ENCODE peak calls at places on chromosomes 3 and 15, in nine cellular contexts. Q is endothelial cell of umbilical vein, H is PC-3, O is psoas muscle, L is OCI-LY7, F is pancreas, Y is SJSA1, V is endodermal cell, T is Caco-2. K is an unnamed sample. For H3K36me3 and H3K4me1, the result is how much of the 10 kb centered on the place peaks cover.

GRCh38 chr3:157135671-157136396 is 24.1 kb downstream of the CCNL1 start:
- DNase-seq in Q (no peak), H (peak), O (no peak), L (no peak), F (no peak), Y (no peak), V (no peak), T (no peak), K (no peak)

GRCh38 chr3:140323561-140323960 is 354.3 kb upstream of the TRIM42 start:
- DNase-seq in Q (no peak), H (no peak), O (no peak), L (no peak), F (no peak), Y (no peak), V (no peak), T (no peak), K (no peak)

GRCh38 chr15:64162478-64162868 is 349 bp downstream of the PPIB start:
- DNase-seq in Q (no peak), H (no peak), O (no peak), L (no peak), F (no peak), Y (no peak), V (no peak), T (no peak), K (no peak)

GRCh38 chr3:133487920-133488540 is 85.5 kb upstream of the CDV3 start:
- DNase-seq in Q (peak), H (peak), O (no peak), L (no peak), F (peak), Y (no peak), V (peak), T (no peak), K (peak)

GRCh38 chr15:59439571-59439970 is 1.6 kb downstream of the FAM81A start:
- DNase-seq in Q (no peak), H (no peak), O (no peak), L (no peak), F (no peak), Y (no peak), V (no peak), T (no peak), K (no peak)

GRCh38 chr3:128278761-128279593 is 125.7 kb downstream of the EEFSEC start:
- DNase-seq in Q (peak), H (no peak), O (peak), L (no peak), F (peak), Y (peak), V (peak), T (no peak), K (peak)

GRCh38 chr3:178808748-178809147 is 262.9 kb downstream of the ZMAT3 start:
- DNase-seq in Q (no peak), H (no peak), O (no peak), L (no peak), F (no peak), Y (no peak), V (no peak), T (no peak), K (no peak)

GRCh38 chr3:103712320-103713008 is 1277.6 kb downstream of the ZPLD1 start:
- DNase-seq in Q (peak), H (peak), O (no peak), L (no peak), F (no peak), Y (no peak), V (no peak), T (no peak), K (no peak)

GRCh38 chr3:106819445-106819844 is 557.8 kb upstream of the CCDC54 start:
- DNase-seq in Q (no peak), H (no peak), O (no peak), L (no peak), F (no peak), Y (no peak), V (no peak), T (no peak), K (no peak)

GRCh38 chr3:131972091-131972490 is 62.7 kb downstream of the CPNE4 start:
- DNase-seq in Q (no peak), H (no peak), O (no peak), L (no peak), F (no peak), Y (no peak), V (no peak), T (no peak), K (no peak)

GRCh38 chr15:28003302-28004037 is 95.6 kb downstream of the OCA2 start:
- DNase-seq in Q (no peak), H (no peak), O (no peak), L (no peak), F (no peak), Y (no peak), V (no peak), T (no peak), K (no peak)

GRCh38 chr3:132783152-132783551 is 60.9 kb upstream of the NPHP3 start:
- DNase-seq in Q (no peak), H (peak), O (no peak), L (no peak), F (no peak), Y (no peak), V (no peak), T (no peak), K (no peak)

GRCh38 chr3:138383715-138384114 is 35.3 kb downstream of the MRAS start:
- DNase-seq in Q (no peak), H (no peak), O (no peak), L (no peak), F (no peak), Y (no peak), V (no peak), T (no peak), K (no peak)

GRCh38 chr3:78253860-78254259 is 1214.0 kb downstream of the ROBO2 start:
- DNase-seq in Q (no peak), H (no peak), O (no peak), L (no peak), F (no peak), Y (no peak), V (no peak), T (no peak), K (no peak)

GRCh38 chr15:98505611-98506031 is 142.7 kb upstream of the IGF1R start:
- DNase-seq in Q (no peak), H (no peak), O (peak), L (no peak), F (no peak), Y (no peak), V (no peak), T (no peak), K (no peak)

GRCh38 chr15:98801234-98801561 is 152.9 kb downstream of the IGF1R start:
- DNase-seq in Q (peak), H (no peak), O (no peak), L (no peak), F (no peak), Y (peak), V (peak), T (no peak), K (no peak)

GRCh38 chr3:127729556-127730056 is 56.9 kb downstream of the ABTB1 start:
- DNase-seq in Q (no peak), H (no peak), O (no peak), L (no peak), F (no peak), Y (no peak), V (no peak), T (no peak), K (no peak)

GRCh38 chr3:129226374-129226773 is 23.0 kb upstream of the COPG1 start:
- DNase-seq in Q (peak), H (peak), O (peak), L (no peak), F (no peak), Y (peak), V (no peak), T (no peak), K (peak)

GRCh38 chr3:10437272-10437994 is 68.0 kb downstream of the ATP2B2 start:
- DNase-seq in Q (peak), H (peak), O (no peak), L (no peak), F (no peak), Y (peak), V (no peak), T (no peak), K (peak)

GRCh38 chr3:73291541-73291940 is 230.1 kb downstream of the EBLN2 start:
- DNase-seq in Q (no peak), H (no peak), O (no peak), L (no peak), F (no peak), Y (no peak), V (no peak), T (no peak), K (no peak)

GRCh38 chr3:45988804-45989203 is 6.8 kb downstream of the FYCO1 start:
- DNase-seq in Q (peak), H (peak), O (no peak), L (no peak), F (no peak), Y (peak), V (no peak), T (no peak), K (no peak)

GRCh38 chr3:27147215-27147614 is 222.0 kb downstream of the NEK10 start:
- DNase-seq in Q (peak), H (peak), O (no peak), L (no peak), F (no peak), Y (no peak), V (no peak), T (no peak), K (no peak)

GRCh38 chr15:45801543-45801942 is 166.7 kb downstream of the SQOR start:
- DNase-seq in Q (no peak), H (no peak), O (no peak), L (no peak), F (no peak), Y (no peak), V (no peak), T (no peak), K (no peak)

GRCh38 chr3:78867409-78868372 is 900.1 kb downstream of the ROBO1 start:
- DNase-seq in Q (peak), H (no peak), O (no peak), L (no peak), F (no peak), Y (no peak), V (no peak), T (no peak), K (no peak)

GRCh38 chr3:145798691-145799550 is 362.1 kb downstream of the PLOD2 start:
- DNase-seq in Q (no peak), H (no peak), O (no peak), L (no peak), F (no peak), Y (peak), V (peak), T (no peak), K (no peak)

GRCh38 chr3:27914199-27914598 is 192.1 kb upstream of the EOMES start:
- DNase-seq in Q (no peak), H (peak), O (no peak), L (no peak), F (no peak), Y (no peak), V (peak), T (no peak), K (peak)

GRCh38 chr15:51193526-51193925 is 98.8 kb upstream of the TNFAIP8L3 start:
- DNase-seq in Q (no peak), H (no peak), O (no peak), L (no peak), F (no peak), Y (no peak), V (no peak), T (no peak), K (no peak)
- H3K4me3 ChIP-seq in Q (no peak), H (no peak), O (no peak), L (no peak), F (no peak), Y (no peak), V (no peak), T (no peak), K (no peak)

GRCh38 chr15:39584662-39585393 is 3.9 kb downstream of the THBS1 start:
- DNase-seq in Q (peak), H (peak), O (no peak), L (no peak), F (no peak), Y (no peak), V (no peak), T (no peak), K (no peak)
- H3K36me3 ChIP-seq in Q (half or more), H (half or more), O (under half), L (under half), F (under half), Y (half or more), V (half or more), T (under half), K (under half)

GRCh38 chr3:16302082-16302631 is 37.1 kb downstream of the OXNAD1 start:
- DNase-seq in Q (no peak), H (no peak), O (no peak), L (no peak), F (no peak), Y (no peak), V (no peak), T (no peak), K (no peak)
- H3K4me1 ChIP-seq in Q (under half), H (under half), O (under half), L (under half), F (under half), Y (under half), V (under half), T (under half), K (under half)

GRCh38 chr3:142998439-142998838 is 2.9 kb upstream of the U2SURP start:
- DNase-seq in Q (no peak), H (no peak), O (no peak), L (no peak), F (no peak), Y (no peak), V (no peak), T (no peak), K (no peak)

GRCh38 chr3:143001034-143001368 is 369 bp upstream of the U2SURP start:
- DNase-seq in Q (no peak), H (no peak), O (peak), L (peak), F (no peak), Y (no peak), V (no peak), T (no peak), K (no peak)

GRCh38 chr3:143001369-143002082 is at the start of gene U2SURP:
- DNase-seq in Q (peak), H (peak), O (peak), L (peak), F (peak), Y (peak), V (peak), T (peak), K (peak)

GRCh38 chr3:143000525-143000924 is 845 bp upstream of the U2SURP start:
- DNase-seq in Q (no peak), H (peak), O (no peak), L (no peak), F (no peak), Y (peak), V (peak), T (peak), K (no peak)

DNA sequence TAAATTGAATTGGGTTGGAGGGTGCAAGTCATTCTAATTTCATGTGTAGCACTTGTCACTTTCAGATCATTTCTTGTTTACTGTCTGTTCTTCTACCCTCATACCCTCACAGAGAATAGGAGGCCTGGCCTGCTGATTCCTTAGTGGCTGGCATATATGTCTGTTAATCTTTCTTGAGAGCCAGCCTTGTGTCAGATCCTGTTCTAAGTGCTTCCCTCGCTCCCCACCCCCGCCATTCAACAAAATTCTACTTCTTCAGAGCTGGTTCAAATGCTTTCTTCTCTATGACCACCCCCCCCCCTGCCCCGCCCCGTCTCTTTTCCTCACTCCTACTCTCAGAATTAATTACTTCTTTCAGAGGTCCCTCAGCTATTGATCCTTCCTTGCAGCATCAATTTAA is 1.5 kb upstream of the U2SURP start:
- DNase-seq in Q (no peak), H (peak), O (no peak), L (no peak), F (no peak), Y (no peak), V (no peak), T (no peak), K (no peak)
- H3K4me3 ChIP-seq in Q (no peak), H (peak), O (peak), L (peak), F (no peak), Y (no peak), V (peak), T (peak), K (no peak)

DNA sequence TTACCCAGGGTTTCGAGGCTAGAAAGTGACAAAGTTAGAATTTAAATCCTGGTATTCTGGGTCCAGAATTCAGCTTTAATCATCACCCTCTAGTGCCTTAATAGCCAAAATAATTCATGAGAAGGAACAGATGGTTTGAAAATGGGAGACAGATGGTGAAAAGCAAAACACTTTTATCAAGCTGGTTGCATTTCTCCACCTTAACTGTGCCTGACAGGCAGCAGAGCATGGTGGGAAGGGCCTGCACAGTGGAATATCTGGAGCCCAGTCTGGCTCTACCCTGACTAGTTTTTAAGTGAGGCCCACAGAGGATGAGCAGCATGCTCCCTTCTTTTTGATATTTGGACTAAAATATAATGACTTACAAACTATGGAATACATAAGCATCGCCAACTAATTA is 35.6 kb upstream of the RASGRP1 start:
- DNase-seq in Q (no peak), H (no peak), O (no peak), L (no peak), F (no peak), Y (no peak), V (no peak), T (no peak), K (no peak)
- H3K36me3 ChIP-seq in Q (under half), H (under half), O (under half), L (under half), F (under half), Y (under half), V (under half), T (under half), K (under half)

K was measured in mucosa of descending colon.